ENCODE peak calls at places on chromosome 14, in six cellular contexts. One of them, this sample, is unnamed.

GRCh38 chr14:103185051-103186027 is 62.1 kb downstream of the TNFAIP2 start:
- ATAC-seq in GM12878: peak; percentile 41
- ATAC-seq in K562: no peak
- ATAC-seq in upper lobe of left lung: no peak
- ATAC-seq in HepG2: no peak
- ATAC-seq in A549: peak; percentile 35
- ATAC-seq in this sample: peak; percentile 50

GRCh38 chr14:55706893-55707292 is 126.9 kb downstream of the KTN1 start:
- ATAC-seq in HepG2: no peak
- ATAC-seq in GM12878: no peak
- ATAC-seq in K562: no peak
- ATAC-seq in A549: peak; percentile 62
- ATAC-seq in upper lobe of left lung: no peak
- ATAC-seq in this sample: no peak

GRCh38 chr14:75837151-75837787 is 144.5 kb downstream of the TGFB3 start:
- ATAC-seq in GM12878: no peak
- ATAC-seq in A549: no peak
- ATAC-seq in K562: no peak
- ATAC-seq in HepG2: no peak
- ATAC-seq in upper lobe of left lung: no peak
- ATAC-seq in this sample: no peak

GRCh38 chr14:52790756-52791203 is 627 bp downstream of the GNPNAT1 start:
- ATAC-seq in upper lobe of left lung: no peak
- ATAC-seq in GM12878: peak; percentile 5
- ATAC-seq in A549: no peak
- ATAC-seq in HepG2: no peak
- ATAC-seq in K562: peak; percentile 1
- ATAC-seq in this sample: no peak

GRCh38 chr14:89616425-89617141 is 199.6 kb upstream of the FOXN3 start:
- ATAC-seq in upper lobe of left lung: no peak
- ATAC-seq in K562: no peak
- ATAC-seq in A549: no peak
- ATAC-seq in GM12878: peak; percentile 51
- ATAC-seq in HepG2: no peak
- ATAC-seq in this sample: no peak

GRCh38 chr14:36720657-36721056 is 59.0 kb downstream of the PAX9 start:
- ATAC-seq in A549: no peak
- ATAC-seq in K562: no peak
- ATAC-seq in upper lobe of left lung: no peak
- ATAC-seq in GM12878: no peak
- ATAC-seq in HepG2: no peak
- ATAC-seq in this sample: no peak

GRCh38 chr14:91417134-91417982 is at the start of gene CCDC88C:
- ATAC-seq in A549: peak; percentile 83
- ATAC-seq in HepG2: peak; percentile 74
- ATAC-seq in upper lobe of left lung: peak; percentile 62
- ATAC-seq in K562: peak; percentile 72
- ATAC-seq in GM12878: peak; percentile 32
- ATAC-seq in this sample: peak; percentile 79

GRCh38 chr14:34252227-34252626 is 209.8 kb downstream of the SPTSSA start:
- ATAC-seq in K562: no peak
- ATAC-seq in A549: no peak
- ATAC-seq in upper lobe of left lung: no peak
- ATAC-seq in HepG2: no peak
- ATAC-seq in GM12878: no peak
- ATAC-seq in this sample: no peak

GRCh38 chr14:54488318-54488645 is 498 bp downstream of the GMFB start:
- ATAC-seq in HepG2: no peak
- ATAC-seq in A549: no peak
- ATAC-seq in upper lobe of left lung: no peak
- ATAC-seq in GM12878: no peak
- ATAC-seq in K562: peak; percentile 46
- ATAC-seq in this sample: no peak

GRCh38 chr14:100275214-100275613 is 31.0 kb downstream of the SLC25A29 start:
- ATAC-seq in GM12878: no peak
- ATAC-seq in A549: no peak
- ATAC-seq in K562: no peak
- ATAC-seq in upper lobe of left lung: no peak
- ATAC-seq in HepG2: no peak
- ATAC-seq in this sample: no peak

GRCh38 chr14:98140862-98141261 is 1131.1 kb downstream of the BCL11B start:
- ATAC-seq in GM12878: no peak
- ATAC-seq in K562: no peak
- ATAC-seq in HepG2: no peak
- ATAC-seq in upper lobe of left lung: no peak
- ATAC-seq in A549: no peak
- ATAC-seq in this sample: no peak

GRCh38 chr14:92690171-92691011 is 58.0 kb downstream of the LGMN start:
- ATAC-seq in GM12878: peak; percentile 70
- ATAC-seq in A549: peak; percentile 74
- ATAC-seq in HepG2: peak; percentile 71
- ATAC-seq in K562: peak; percentile 78
- ATAC-seq in upper lobe of left lung: no peak
- ATAC-seq in this sample: no peak

GRCh38 chr14:88519907-88520306 is 34.9 kb downstream of the PTPN21 start:
- ATAC-seq in upper lobe of left lung: peak; percentile 40
- ATAC-seq in K562: no peak
- ATAC-seq in HepG2: no peak
- ATAC-seq in A549: no peak
- ATAC-seq in GM12878: no peak
- ATAC-seq in this sample: no peak

GRCh38 chr14:55043528-55043927 is 7.9 kb upstream of the MAPK1IP1L start:
- ATAC-seq in K562: no peak
- ATAC-seq in A549: no peak
- ATAC-seq in HepG2: no peak
- ATAC-seq in upper lobe of left lung: no peak
- ATAC-seq in GM12878: no peak
- ATAC-seq in this sample: no peak

GRCh38 chr14:98227000-98227726 is 1044.8 kb downstream of the BCL11B start:
- ATAC-seq in HepG2: no peak
- ATAC-seq in upper lobe of left lung: peak; percentile 38
- ATAC-seq in A549: no peak
- ATAC-seq in K562: no peak
- ATAC-seq in GM12878: peak; percentile 95
- ATAC-seq in this sample: no peak

GRCh38 chr14:100410056-100410565 is 87.0 kb downstream of the SLC25A47 start:
- ATAC-seq in GM12878: no peak
- ATAC-seq in upper lobe of left lung: no peak
- ATAC-seq in K562: no peak
- ATAC-seq in HepG2: no peak
- ATAC-seq in A549: no peak
- ATAC-seq in this sample: no peak

GRCh38 chr14:76329951-76330350 is 46.0 kb upstream of the ESRRB start:
- ATAC-seq in K562: no peak
- ATAC-seq in HepG2: no peak
- ATAC-seq in A549: no peak
- ATAC-seq in GM12878: no peak
- ATAC-seq in upper lobe of left lung: no peak
- ATAC-seq in this sample: no peak

GRCh38 chr14:51277753-51278415 is 37.8 kb downstream of the TMX1 start:
- ATAC-seq in GM12878: no peak
- ATAC-seq in K562: no peak
- ATAC-seq in upper lobe of left lung: no peak
- ATAC-seq in HepG2: no peak
- ATAC-seq in A549: no peak
- ATAC-seq in this sample: no peak

GRCh38 chr14:70180718-70181117 is 8.0 kb downstream of the SLC8A3 start:
- ATAC-seq in upper lobe of left lung: no peak
- ATAC-seq in GM12878: no peak
- ATAC-seq in K562: no peak
- ATAC-seq in HepG2: no peak
- ATAC-seq in A549: no peak
- ATAC-seq in this sample: no peak

GRCh38 chr14:54428527-54428926 is 12.6 kb downstream of the CNIH1 start:
- ATAC-seq in A549: no peak
- ATAC-seq in upper lobe of left lung: no peak
- ATAC-seq in K562: no peak
- ATAC-seq in HepG2: no peak
- ATAC-seq in GM12878: no peak
- ATAC-seq in this sample: no peak

GRCh38 chr14:72617391-72618011 is 276.4 kb downstream of the DPF3 start:
- ATAC-seq in upper lobe of left lung: no peak
- ATAC-seq in A549: no peak
- ATAC-seq in K562: peak; percentile 51
- ATAC-seq in HepG2: no peak
- ATAC-seq in GM12878: no peak
- ATAC-seq in this sample: no peak

GRCh38 chr14:72615511-72616121 is 278.3 kb downstream of the DPF3 start:
- ATAC-seq in K562: no peak
- ATAC-seq in upper lobe of left lung: no peak
- ATAC-seq in A549: no peak
- ATAC-seq in GM12878: no peak
- ATAC-seq in HepG2: no peak
- ATAC-seq in this sample: no peak

GRCh38 chr14:72614891-72615410 is 278.9 kb downstream of the DPF3 start:
- ATAC-seq in K562: no peak
- ATAC-seq in GM12878: no peak
- ATAC-seq in HepG2: no peak
- ATAC-seq in A549: no peak
- ATAC-seq in upper lobe of left lung: no peak
- ATAC-seq in this sample: no peak

GRCh38 chr14:72616811-72617210 is 277.1 kb downstream of the DPF3 start:
- ATAC-seq in K562: no peak
- ATAC-seq in HepG2: no peak
- ATAC-seq in GM12878: no peak
- ATAC-seq in A549: no peak
- ATAC-seq in upper lobe of left lung: no peak
- ATAC-seq in this sample: no peak

DNA sequence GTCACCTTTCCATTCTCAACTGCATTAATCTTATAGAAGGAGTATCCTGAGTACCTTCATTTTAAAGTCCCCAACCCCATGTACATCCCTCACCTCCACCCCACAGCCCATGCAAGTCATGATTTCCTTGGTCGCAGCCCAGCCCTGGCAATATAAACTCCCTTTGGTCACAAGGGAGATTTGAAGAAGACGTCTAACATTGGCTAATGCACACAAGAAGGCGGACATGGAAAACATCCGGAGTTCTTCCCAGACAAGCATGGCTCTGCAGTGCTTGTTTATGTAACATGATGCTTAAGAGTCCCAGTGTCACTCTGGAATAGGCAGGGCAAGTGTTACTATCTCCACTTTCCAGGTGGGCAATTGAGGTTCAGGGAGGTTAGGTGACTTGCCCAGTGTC is 277.6 kb downstream of the DPF3 start:
- ATAC-seq in GM12878: no peak
- ATAC-seq in upper lobe of left lung: no peak
- ATAC-seq in HepG2: no peak
- ATAC-seq in K562: no peak
- ATAC-seq in A549: no peak
- ATAC-seq in this sample: no peak
- H3K4me1 ChIP-seq in GM12878: no peaks in the 10 kb centered on the region
- H3K4me1 ChIP-seq in upper lobe of left lung: peaks cover 9% of the 10 kb centered on the region
- H3K4me1 ChIP-seq in HepG2: no peaks in the 10 kb centered on the region
- H3K4me1 ChIP-seq in K562: peaks cover 8% of the 10 kb centered on the region
- H3K4me1 ChIP-seq in A549: no peaks in the 10 kb centered on the region
- H3K4me1 ChIP-seq in this sample: peaks cover 5% of the 10 kb centered on the region

GRCh38 chr14:96776791-96777190 is 20.4 kb upstream of the VRK1 start:
- ATAC-seq in A549: no peak
- ATAC-seq in upper lobe of left lung: no peak
- ATAC-seq in GM12878: no peak
- ATAC-seq in K562: no peak
- ATAC-seq in HepG2: no peak
- ATAC-seq in this sample: no peak

DNA sequence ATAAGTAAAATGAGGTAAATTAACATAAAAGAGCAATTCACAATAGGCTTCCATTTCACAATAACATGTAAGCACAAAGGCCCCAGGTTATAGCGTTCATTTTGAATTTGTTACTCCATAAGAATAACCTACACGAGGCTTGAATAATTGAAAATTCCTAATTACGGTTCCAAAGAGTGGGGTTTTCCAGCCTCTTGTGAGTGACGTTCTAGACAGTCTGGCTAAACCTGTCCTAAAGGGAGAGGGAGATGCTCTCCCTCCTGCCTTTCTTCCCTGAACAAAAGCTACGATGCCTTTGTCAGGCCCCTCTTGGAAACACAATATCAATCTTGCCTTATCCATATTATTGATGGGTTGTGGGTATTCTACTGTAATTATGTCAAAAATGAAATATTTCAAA is 24.3 kb upstream of the VRK1 start:
- ATAC-seq in K562: no peak
- ATAC-seq in HepG2: no peak
- ATAC-seq in GM12878: no peak
- ATAC-seq in A549: no peak
- ATAC-seq in upper lobe of left lung: no peak
- ATAC-seq in this sample: no peak
- TF ChIP-seq EP300 in K562: no peak
- TF ChIP-seq EP300 in HepG2: no peak
- TF ChIP-seq EP300 in GM12878: no peak
- TF ChIP-seq EP300 in A549: no peak
- TF ChIP-seq EP300 in upper lobe of left lung: no peak
- TF ChIP-seq EP300 in this sample: no peak

DNA sequence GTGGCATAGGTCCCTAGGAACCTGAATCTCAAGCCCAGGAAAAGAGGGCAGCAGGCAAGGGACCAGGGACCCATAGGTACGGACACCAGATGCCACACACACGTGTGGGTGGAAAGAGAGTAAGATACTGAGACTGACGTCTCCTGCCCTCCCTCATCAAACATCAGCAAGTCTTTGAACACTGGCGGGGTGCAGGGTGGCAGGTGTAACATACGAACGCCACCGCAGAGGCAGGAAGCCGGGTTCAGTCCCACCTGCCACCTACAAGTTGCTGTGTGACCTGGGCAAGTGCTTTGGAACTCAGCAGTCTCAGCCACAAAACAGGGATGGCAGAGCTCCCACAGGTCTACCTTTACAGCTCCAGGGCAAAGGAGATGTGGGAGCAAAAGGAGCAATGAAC is 11.1 kb downstream of the ACTN1 start:
- ATAC-seq in K562: no peak
- ATAC-seq in A549: no peak
- ATAC-seq in HepG2: no peak
- ATAC-seq in GM12878: no peak
- ATAC-seq in upper lobe of left lung: no peak
- ATAC-seq in this sample: no peak
- H3K4me1 ChIP-seq in K562: peaks cover 12% of the 10 kb centered on the region
- H3K4me1 ChIP-seq in A549: peaks cover 99% of the 10 kb centered on the region
- H3K4me1 ChIP-seq in HepG2: peaks cover 100% of the 10 kb centered on the region
- H3K4me1 ChIP-seq in GM12878: no peaks in the 10 kb centered on the region
- H3K4me1 ChIP-seq in upper lobe of left lung: peaks cover 64% of the 10 kb centered on the region
- H3K4me1 ChIP-seq in this sample: peaks cover 100% of the 10 kb centered on the region

DNA sequence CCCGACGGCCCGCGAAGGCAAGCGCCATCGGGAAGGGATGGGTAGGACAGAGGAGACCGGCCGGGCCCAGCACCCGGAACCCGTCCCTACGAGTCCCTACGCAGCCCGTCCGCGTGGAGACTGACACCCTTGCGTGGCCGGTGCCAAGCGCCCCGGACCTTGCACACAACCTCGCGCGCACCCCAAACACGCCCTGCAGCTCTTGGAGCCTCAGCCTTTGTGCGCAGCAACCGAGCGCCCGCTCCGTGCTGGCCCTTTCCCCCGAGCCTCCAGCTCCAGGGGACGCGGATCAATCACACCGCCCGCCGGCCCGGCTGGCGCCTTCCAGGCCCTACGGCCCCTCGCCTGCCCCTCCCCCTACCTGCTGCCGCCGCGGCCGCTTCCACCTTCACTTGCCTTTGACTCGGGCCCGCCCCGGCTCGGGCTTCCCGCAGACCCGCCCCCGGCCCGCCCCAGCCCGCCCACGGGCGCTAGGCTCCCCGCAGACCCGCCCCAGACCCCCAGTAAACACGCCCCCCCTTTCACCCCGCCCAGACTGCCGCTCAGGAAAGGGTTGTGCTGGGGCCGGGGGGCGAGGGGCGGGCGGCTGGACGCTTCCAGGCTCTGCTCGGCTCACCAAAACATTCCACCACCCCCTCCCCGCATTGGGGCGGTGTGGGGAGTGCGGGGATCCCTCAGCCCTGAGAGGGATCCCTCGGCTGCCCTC is at the start of gene NDRG2:
- ATAC-seq in A549: peak; percentile 85
- ATAC-seq in upper lobe of left lung: peak; percentile 81
- ATAC-seq in HepG2: peak; percentile 90
- ATAC-seq in GM12878: peak; percentile 66
- ATAC-seq in K562: peak; percentile 90
- ATAC-seq in this sample: peak; percentile 87
- TF ChIP-seq EP300 in A549: no peak
- TF ChIP-seq EP300 in upper lobe of left lung: no peak
- TF ChIP-seq EP300 in HepG2: peak; percentile 52
- TF ChIP-seq EP300 in GM12878: no peak
- TF ChIP-seq EP300 in K562: no peak
- TF ChIP-seq EP300 in this sample: no peak

This sample was measured in gastroesophageal sphincter.